ENCODE peak calls at places on chromosomes 1 and 21, in seven cellular contexts. W is NCI-H1105; P is C1 segment of cervical spinal cord; C is left ventricle myocardium inferior; D is NCI-H1092; X is mesothelial cell of epicardium; L is activated naive CD4-positive, alpha-beta T cell treated with Interleukin-2 at 50 U/mL for 16 hours. H is an unnamed sample.

GRCh38 chr1:43954036-43954435 is 7.3 kb downstream of the IPO13 start:
- DNase-seq in W (no peak), P (peak), C (no peak), D (no peak), X (no peak), L (no peak), H (no peak)

GRCh38 chr1:1432951-1433803 is 2.3 kb upstream of the VWA1 start:
- DNase-seq in W (no peak), P (peak), C (peak), D (no peak), X (peak), L (no peak), H (peak)

GRCh38 chr21:45822429-45823099 is 159.0 kb upstream of the COL6A1 start:
- DNase-seq in W (no peak), P (no peak), C (no peak), D (no peak), X (no peak), L (no peak), H (no peak)

GRCh38 chr1:43970911-43971310 is 1.1 kb downstream of the DPH2 start:
- DNase-seq in W (no peak), P (no peak), C (no peak), D (no peak), X (no peak), L (no peak), H (no peak)

GRCh38 chr1:72845342-72845741 is 563.0 kb upstream of the NEGR1 start:
- DNase-seq in W (no peak), P (no peak), C (no peak), D (no peak), X (no peak), L (no peak), H (no peak)

GRCh38 chr1:92817986-92818764 is 13.7 kb upstream of the RPL5 start:
- DNase-seq in W (no peak), P (no peak), C (no peak), D (no peak), X (no peak), L (peak), H (no peak)

GRCh38 chr1:43443197-43443946 is 10.4 kb downstream of the HYI start:
- DNase-seq in W (no peak), P (no peak), C (no peak), D (no peak), X (no peak), L (no peak), H (peak)

GRCh38 chr1:67755619-67756018 is 70.6 kb downstream of the GADD45A start:
- DNase-seq in W (peak), P (no peak), C (no peak), D (peak), X (no peak), L (no peak), H (no peak)

GRCh38 chr1:3139451-3139852 is 70.4 kb downstream of the PRDM16 start:
- DNase-seq in W (no peak), P (no peak), C (no peak), D (no peak), X (no peak), L (no peak), H (no peak)

GRCh38 chr1:218254296-218254918 is 30.7 kb upstream of the RRP15 start:
- DNase-seq in W (no peak), P (no peak), C (no peak), D (no peak), X (no peak), L (no peak), H (no peak)

GRCh38 chr1:203147376-203147775 is 19.9 kb downstream of the ADORA1 start:
- DNase-seq in W (no peak), P (peak), C (no peak), D (no peak), X (no peak), L (no peak), H (no peak)

GRCh38 chr1:96634863-96635262 is 86.7 kb upstream of the PTBP2 start:
- DNase-seq in W (no peak), P (no peak), C (no peak), D (no peak), X (no peak), L (no peak), H (no peak)

GRCh38 chr1:32773018-32773763 is 44.0 kb downstream of the YARS1 start:
- DNase-seq in W (peak), P (no peak), C (peak), D (peak), X (peak), L (peak), H (peak)

GRCh38 chr1:3776231-3777030 is 3.9 kb downstream of the SMIM1 start:
- DNase-seq in W (no peak), P (no peak), C (no peak), D (no peak), X (no peak), L (no peak), H (no peak)

GRCh38 chr1:163730366-163730765 is 408.6 kb downstream of the NUF2 start:
- DNase-seq in W (peak), P (no peak), C (no peak), D (peak), X (no peak), L (no peak), H (no peak)

GRCh38 chr1:215056584-215056983 is 26.0 kb upstream of the KCNK2 start:
- DNase-seq in W (no peak), P (no peak), C (no peak), D (no peak), X (no peak), L (no peak), H (no peak)

GRCh38 chr1:20199410-20199809 is 13.1 kb upstream of the PLA2G2C start:
- DNase-seq in W (no peak), P (no peak), C (no peak), D (no peak), X (no peak), L (no peak), H (no peak)

GRCh38 chr1:147379889-147380288 is 137.4 kb downstream of the CHD1L start:
- DNase-seq in W (no peak), P (no peak), C (no peak), D (no peak), X (no peak), L (no peak), H (no peak)

H was measured in left colon.